ENCODE peak calls at places on chromosome 22, in five cellular contexts. A, X, R, N and T are unnamed samples.

GRCh38 chr22:32697331-32697995 is 104.0 kb upstream of the TIMP3 start:
- DNase-seq in A (no peak), X (no peak), R (no peak), N (no peak), T (no peak)

GRCh38 chr22:28333106-28333505 is 346.5 kb downstream of the TTC28 start:
- DNase-seq in N (no peak), R (no peak), X (no peak), A (no peak), T (no peak)

GRCh38 chr22:33221566-33221965 is 163.4 kb upstream of the SYN3 start:
- DNase-seq in A (no peak), R (no peak), N (no peak), X (no peak), T (no peak)

GRCh38 chr22:19638282-19639015 is 75.9 kb upstream of the SEPTIN5 start:
- DNase-seq in X (no peak), N (no peak), R (no peak), A (no peak), T (no peak)

GRCh38 chr22:47654922-47655451 is 892.5 kb downstream of the TBC1D22A start:
- DNase-seq in X (no peak), R (no peak), A (no peak), N (no peak), T (no peak)

GRCh38 chr22:31248138-31248745 is 36.1 kb downstream of the LIMK2 start:
- DNase-seq in R (peak; percentile 80), N (peak; percentile 84), X (peak; percentile 53), A (peak; percentile 66), T (no peak)

GRCh38 chr22:30225220-30225922 is 21.2 kb downstream of the LIF start:
- DNase-seq in A (no peak), X (no peak), R (peak; percentile 59), N (no peak), T (no peak)

GRCh38 chr22:30127749-30128166 is 47.5 kb downstream of the HORMAD2 start:
- DNase-seq in A (no peak), X (no peak), R (no peak), N (no peak), T (no peak)

GRCh38 chr22:50622723-50623327 is 5.1 kb downstream of the ARSA start:
- DNase-seq in N (peak; percentile 90), R (no peak), X (peak; percentile 44), A (no peak), T (no peak)

GRCh38 chr22:49848690-49849160 is 4.9 kb upstream of the ZBED4 start:
- DNase-seq in R (no peak), A (no peak), N (no peak), X (no peak), T (no peak)

GRCh38 chr22:47622541-47622940 is 860.1 kb downstream of the TBC1D22A start:
- DNase-seq in X (no peak), N (no peak), A (no peak), R (no peak), T (no peak)

GRCh38 chr22:18000441-18001039 is 23.8 kb downstream of the MICAL3 start:
- DNase-seq in N (peak; percentile 28), X (peak; percentile 52), A (peak; percentile 12), R (no peak), T (no peak)

GRCh38 chr22:48192920-48193319 is 1430.5 kb downstream of the TBC1D22A start:
- DNase-seq in X (peak; percentile 18), N (no peak), R (no peak), A (no peak), T (no peak)

GRCh38 chr22:49297286-49297870 is 530.3 kb downstream of the BRD1 start:
- DNase-seq in N (peak; percentile 4), R (no peak), A (no peak), X (no peak), T (no peak)

GRCh38 chr22:33110562-33111163 is 52.5 kb upstream of the SYN3 start:
- DNase-seq in X (no peak), R (no peak), N (no peak), A (no peak), T (no peak)

GRCh38 chr22:47446331-47446730 is 683.9 kb downstream of the TBC1D22A start:
- DNase-seq in X (no peak), R (no peak), N (no peak), A (no peak), T (no peak)

GRCh38 chr22:31932863-31933262 is 11.5 kb upstream of the YWHAH start:
- DNase-seq in R (no peak), X (no peak), N (no peak), A (no peak), T (no peak)

GRCh38 chr22:35746946-35747703 is 29.5 kb downstream of the APOL5 start:
- DNase-seq in X (no peak), R (no peak), N (no peak), A (no peak), T (no peak)

GRCh38 chr22:37681556-37682049 is 4.5 kb upstream of the NOL12 start:
- DNase-seq in X (peak; percentile 81), A (peak; percentile 61), N (peak; percentile 65), R (peak; percentile 78), T (peak; percentile 88)

DNA sequence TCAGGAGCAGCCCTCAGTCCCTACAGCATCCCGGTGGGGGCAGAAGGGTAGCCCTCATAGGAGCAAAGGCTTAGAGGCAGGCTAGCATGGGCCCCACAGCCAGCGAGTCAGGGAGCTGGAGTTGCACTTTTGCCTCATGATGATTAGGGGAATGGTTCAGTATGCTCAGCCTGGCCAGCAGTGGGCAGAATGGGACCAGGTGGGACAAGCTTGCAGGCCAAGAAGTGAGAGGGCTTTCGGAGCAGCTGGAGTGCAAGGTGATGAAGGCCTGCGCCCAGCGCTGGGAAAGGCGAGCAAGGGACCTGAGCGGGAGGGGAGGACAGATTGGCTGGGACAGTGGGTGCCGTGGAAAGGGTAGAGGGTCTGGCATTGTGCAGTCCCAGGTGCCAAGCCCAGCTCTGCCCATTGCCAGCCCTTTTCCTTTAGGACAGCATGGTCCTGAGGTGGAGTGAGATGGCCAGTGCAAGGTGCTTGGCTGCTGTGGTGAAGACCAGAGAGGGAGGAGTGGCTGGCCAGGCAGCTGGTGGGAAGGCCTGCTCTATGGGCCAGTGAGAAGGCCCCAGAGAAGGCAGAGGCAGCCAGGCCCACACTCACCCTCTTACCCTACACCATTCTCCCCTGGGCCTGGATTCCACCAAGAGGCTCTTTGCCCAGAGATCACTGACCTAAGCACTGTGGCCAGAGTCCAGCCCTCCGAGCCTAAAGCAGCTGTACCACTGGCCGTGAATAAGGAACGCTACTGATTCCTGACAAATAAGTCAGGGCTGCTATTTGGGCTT is 47.9 kb upstream of the SUSD2 start:
- DNase-seq in A (peak; percentile 48), N (no peak), R (no peak), X (no peak), T (no peak)
- TF ChIP-seq CTCF in A (peak; percentile 58), N (no peak), R (peak; percentile 32), X (peak; percentile 25), T (peak; percentile 24)

GRCh38 chr22:20776624-20777405 is 2.9 kb downstream of the SERPIND1 start:
- DNase-seq in X (no peak), R (no peak), A (no peak), N (no peak), T (no peak)

GRCh38 chr22:20775342-20775895 is 1.5 kb downstream of the SERPIND1 start:
- DNase-seq in R (no peak), X (no peak), A (no peak), N (no peak), T (no peak)

GRCh38 chr22:20779014-20779812 is 5.3 kb downstream of the SERPIND1 start:
- DNase-seq in R (no peak), X (no peak), N (no peak), A (no peak), T (no peak)

GRCh38 chr22:20779813-20780148 is 5.9 kb downstream of the SERPIND1 start:
- DNase-seq in A (no peak), X (no peak), R (peak; percentile 84), N (no peak), T (no peak)

DNA sequence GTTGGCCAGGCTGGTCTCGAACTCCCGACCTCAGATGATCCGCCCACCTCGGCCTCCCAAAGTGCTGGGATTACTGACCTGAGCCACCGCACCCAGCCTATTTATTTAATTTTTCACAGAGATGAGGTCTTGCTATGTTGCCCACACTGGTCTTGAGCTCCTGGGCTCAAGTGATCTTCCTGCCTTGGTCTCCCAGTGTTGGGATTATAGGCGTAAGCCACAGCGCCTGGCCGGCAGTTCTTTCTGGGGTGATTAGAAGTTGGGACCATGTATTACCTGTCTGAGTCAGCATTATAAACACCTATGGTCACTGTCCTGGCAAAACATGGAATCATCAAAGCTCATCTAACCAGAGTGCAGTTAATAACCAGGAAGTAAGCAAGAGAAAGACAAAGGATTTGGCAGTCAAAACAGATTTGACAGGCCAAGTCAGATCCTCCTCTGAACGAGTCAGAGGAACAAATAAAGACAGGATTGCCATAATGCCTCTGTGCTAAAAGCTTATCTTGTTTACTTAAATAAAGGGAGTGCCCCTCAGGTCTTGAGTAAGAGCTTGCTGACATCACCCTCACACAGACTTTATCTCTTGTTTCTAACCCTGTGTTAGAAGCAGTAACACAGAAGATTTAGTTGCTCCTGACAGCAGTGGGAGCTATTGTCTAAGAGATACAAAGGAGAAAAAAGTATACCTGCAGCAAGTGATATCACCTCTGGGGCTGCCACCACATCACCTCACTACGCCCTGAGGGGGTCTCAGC is 3.7 kb downstream of the SERPIND1 start:
- DNase-seq in N (no peak), X (no peak), R (peak; percentile 98), A (no peak), T (no peak)
- TF ChIP-seq CTCF in N (no peak), X (no peak), R (no peak), A (no peak), T (no peak)

GRCh38 chr22:43826142-43827093 is 14.3 kb upstream of the EFCAB6 start:
- DNase-seq in X (no peak), R (no peak), N (peak; percentile 35), A (no peak), T (peak; percentile 20)
- TF ChIP-seq CTCF in X (peak; percentile 50), R (peak; percentile 55), N (peak; percentile 15), A (no peak), T (peak; percentile 35)

GRCh38 chr22:23750744-23751440 is at the start of gene ZNF70:
- DNase-seq in X (peak; percentile 94), A (peak; percentile 77), N (peak; percentile 89), R (peak; percentile 72), T (peak; percentile 93)
- TF ChIP-seq CTCF in X (peak; percentile 50), A (no peak), N (no peak), R (no peak), T (peak; percentile 29)